ENCODE peak calls at places on chromosomes 2 and 18, in five cellular contexts. One of them, this sample, is unnamed.

GRCh38 chr18:47399475-47399874 is 148.0 kb upstream of the SKOR2 start:
- DNase-seq in AG04450: no peak
- DNase-seq in Kasumi-1: no peak
- DNase-seq in right cardiac atrium: no peak
- DNase-seq in NCI-H1417: no peak
- DNase-seq in this sample: no peak

GRCh38 chr2:196219686-196220085 is 48.3 kb upstream of the STK17B start:
- DNase-seq in AG04450: no peak
- DNase-seq in Kasumi-1: no peak
- DNase-seq in right cardiac atrium: no peak
- DNase-seq in NCI-H1417: peak; percentile 30
- DNase-seq in this sample: no peak

GRCh38 chr2:122166820-122167219 is 411.4 kb downstream of the TSN start:
- DNase-seq in AG04450: no peak
- DNase-seq in Kasumi-1: no peak
- DNase-seq in right cardiac atrium: no peak
- DNase-seq in NCI-H1417: no peak
- DNase-seq in this sample: no peak

GRCh38 chr18:31513189-31513907 is 15.4 kb downstream of the DSG2 start:
- DNase-seq in AG04450: no peak
- DNase-seq in Kasumi-1: no peak
- DNase-seq in right cardiac atrium: no peak
- DNase-seq in NCI-H1417: no peak
- DNase-seq in this sample: no peak

GRCh38 chr2:239930378-239930777 is 94.8 kb downstream of the NDUFA10 start:
- DNase-seq in AG04450: no peak
- DNase-seq in Kasumi-1: no peak
- DNase-seq in right cardiac atrium: peak; percentile 48
- DNase-seq in NCI-H1417: no peak
- DNase-seq in this sample: no peak

GRCh38 chr2:128472789-128473174 is 154.1 kb upstream of the HS6ST1 start:
- DNase-seq in AG04450: no peak
- DNase-seq in Kasumi-1: no peak
- DNase-seq in right cardiac atrium: no peak
- DNase-seq in NCI-H1417: no peak
- DNase-seq in this sample: no peak

GRCh38 chr2:150134223-150134858 is 353.1 kb downstream of the RND3 start:
- DNase-seq in AG04450: no peak
- DNase-seq in Kasumi-1: no peak
- DNase-seq in right cardiac atrium: no peak
- DNase-seq in NCI-H1417: no peak
- DNase-seq in this sample: no peak

GRCh38 chr2:109396338-109397180 is 217.2 kb downstream of the SEPTIN10 start:
- DNase-seq in AG04450: no peak
- DNase-seq in Kasumi-1: no peak
- DNase-seq in right cardiac atrium: no peak
- DNase-seq in NCI-H1417: peak; percentile 15
- DNase-seq in this sample: no peak

GRCh38 chr2:16170675-16171424 is 230.5 kb downstream of the MYCN start:
- DNase-seq in AG04450: no peak
- DNase-seq in Kasumi-1: no peak
- DNase-seq in right cardiac atrium: no peak
- DNase-seq in NCI-H1417: no peak
- DNase-seq in this sample: no peak

This sample was measured in amygdala.